ENCODE peak calls at places on chromosomes 1 and 21, in five cellular contexts. O, H, A, N and C are unnamed samples.
A peak's percentile ranks its signal among the peaks of the same experiment; 100 is the strongest.

GRCh38 chr1:183859865-183860264 is 54.9 kb downstream of the RGL1 start:
- DNase-seq in N (no peak), O (no peak), H (no peak), A (no peak), C (no peak)

GRCh38 chr1:54853096-54853792 is 33.8 kb downstream of the DHCR24 start:
- DNase-seq in N (no peak), O (no peak), A (no peak), H (no peak), C (no peak)

GRCh38 chr1:226919587-226919986 is 20.5 kb upstream of the COQ8A start:
- DNase-seq in A (no peak), O (no peak), N (no peak), H (no peak), C (no peak)

GRCh38 chr1:232501856-232502255 is 128.1 kb downstream of the SIPA1L2 start:
- DNase-seq in O (no peak), A (no peak), H (no peak), N (no peak), C (no peak)

GRCh38 chr1:111937147-111937725 is 52.2 kb downstream of the KCND3 start:
- DNase-seq in A (no peak), N (no peak), H (no peak), O (no peak), C (peak; percentile 23)

GRCh38 chr1:18151436-18151835 is 43.8 kb downstream of the IGSF21 start:
- DNase-seq in N (no peak), A (no peak), O (no peak), H (no peak), C (no peak)

GRCh38 chr1:179881642-179882252 is 338 bp upstream of the TOR1AIP1 start:
- DNase-seq in A (peak; percentile 92), N (no peak), O (no peak), H (no peak), C (peak; percentile 87)

GRCh38 chr1:207302618-207303408 is 18.7 kb upstream of the CD55 start:
- DNase-seq in A (no peak), N (no peak), O (no peak), H (no peak), C (no peak)

GRCh38 chr1:53581476-53581875 is 122.3 kb downstream of the DMRTB1 start:
- DNase-seq in A (no peak), H (no peak), N (no peak), O (no peak), C (no peak)

GRCh38 chr1:200334661-200335256 is 75.1 kb downstream of the ZNF281 start:
- DNase-seq in H (no peak), A (peak; percentile 32), O (no peak), N (no peak), C (no peak)

GRCh38 chr1:19393051-19393450 is 80.9 kb downstream of the SLC66A1 start:
- DNase-seq in A (no peak), O (no peak), H (no peak), N (no peak), C (no peak)

GRCh38 chr1:77316006-77316405 is 34.2 kb downstream of the AK5 start:
- DNase-seq in N (no peak), A (no peak), H (no peak), O (no peak), C (peak; percentile 36)

GRCh38 chr1:145961425-145962156 is 2.8 kb downstream of the ANKRD34A start:
- DNase-seq in A (peak; percentile 39), O (peak; percentile 23), H (peak; percentile 58), N (no peak), C (no peak)

GRCh38 chr1:51044834-51045233 is 57.2 kb upstream of the C1orf185 start:
- DNase-seq in A (no peak), N (no peak), H (no peak), O (no peak), C (no peak)

GRCh38 chr1:165369255-165369848 is 12.8 kb upstream of the LMX1A start:
- DNase-seq in H (peak; percentile 78), N (peak; percentile 61), O (no peak), A (peak; percentile 73), C (no peak)

GRCh38 chr1:194535369-194535768 is 1349.0 kb upstream of the B3GALT2 start:
- DNase-seq in H (no peak), O (no peak), A (peak; percentile 16), N (peak; percentile 9), C (peak; percentile 13)

GRCh38 chr1:226985839-226986463 is 45.9 kb downstream of the COQ8A start:
- DNase-seq in A (no peak), H (no peak), N (no peak), O (no peak), C (no peak)

GRCh38 chr1:56424744-56425493 is 154.4 kb downstream of the PLPP3 start:
- DNase-seq in A (peak; percentile 59), H (peak; percentile 17), O (peak; percentile 30), N (no peak), C (peak; percentile 25)

GRCh38 chr21:18991846-18992245 is 588.3 kb upstream of the TMPRSS15 start:
- DNase-seq in A (no peak), O (no peak), H (no peak), N (no peak), C (no peak)

GRCh38 chr1:71861022-71861421 is 421.3 kb downstream of the NEGR1 start:
- DNase-seq in A (no peak), N (no peak), H (no peak), O (no peak), C (no peak)

GRCh38 chr1:208028526-208028925 is 117.6 kb upstream of the CD34 start:
- DNase-seq in N (no peak), H (no peak), O (no peak), A (no peak), C (no peak)

GRCh38 chr1:59249738-59250137 is 47.2 kb upstream of the FGGY start:
- DNase-seq in A (no peak), O (no peak), N (no peak), H (no peak), C (no peak)

GRCh38 chr1:15796086-15796462 is 11.4 kb downstream of the UQCRHL start:
- DNase-seq in H (no peak), O (no peak), N (no peak), A (no peak), C (no peak)

GRCh38 chr1:96472471-96472870 is 249.1 kb upstream of the PTBP2 start:
- DNase-seq in N (no peak), O (no peak), H (no peak), A (no peak), C (no peak)

GRCh38 chr1:236872075-236872666 is 77.1 kb downstream of the MTR start:
- DNase-seq in O (no peak), N (no peak), H (no peak), A (no peak), C (no peak)

GRCh38 chr1:5640845-5641244 is 351.4 kb downstream of the NPHP4 start:
- DNase-seq in N (no peak), H (no peak), A (no peak), O (no peak), C (no peak)

GRCh38 chr1:228141871-228142615 is 2.0 kb downstream of the GUK1 start:
- DNase-seq in N (no peak), H (no peak), A (no peak), O (peak; percentile 21), C (no peak)